ENCODE peak calls at places on chromosome 9, in ten cellular contexts. F is aorta; H is stimulated activated CD4-positive, alpha-beta T cell treated with anti-CD3 and anti-CD28 coated beads, Interleukin-4, amount 100 ng/mL, for 48 hours; Z is ELF-1; S is Daoy; W is left cardiac atrium; T is anterior cingulate cortex; D is colonic mucosa; U is AG09319; I is HepG2. Y is an unnamed sample.

GRCh38 chr9:34454571-34455065 is 3.8 kb downstream of the FAM219A start:
- DNase-seq in F (no peak), H (no peak), Z (no peak), S (peak; percentile 87), W (peak; percentile 53), T (no peak), D (no peak), U (no peak), I (no peak), Y (no peak)

GRCh38 chr9:15381491-15381890 is 41.2 kb upstream of the SNAPC3 start:
- DNase-seq in F (no peak), H (no peak), Z (no peak), S (no peak), W (no peak), T (no peak), D (no peak), U (no peak), I (no peak), Y (no peak)

GRCh38 chr9:133304158-133304470 is 29.1 kb upstream of the ABO start:
- DNase-seq in F (no peak), H (no peak), Z (no peak), S (no peak), W (no peak), T (no peak), D (no peak), U (no peak), I (no peak), Y (no peak)

GRCh38 chr9:69932901-69933300 is 110.7 kb upstream of the MAMDC2 start:
- DNase-seq in F (no peak), H (peak; percentile 6), Z (peak; percentile 13), S (peak; percentile 51), W (no peak), T (no peak), D (no peak), U (no peak), I (peak; percentile 36), Y (no peak)

GRCh38 chr9:121826711-121827110 is 175.3 kb downstream of the DAB2IP start:
- DNase-seq in F (peak; percentile 42), H (no peak), Z (no peak), S (no peak), W (no peak), T (no peak), D (no peak), U (no peak), I (no peak), Y (no peak)

GRCh38 chr9:124179196-124180071 is 78.3 kb upstream of the NEK6 start:
- DNase-seq in F (no peak), H (no peak), Z (no peak), S (no peak), W (no peak), T (no peak), D (no peak), U (no peak), I (no peak), Y (no peak)

GRCh38 chr9:68947842-68948569 is 65.9 kb downstream of the PRKACG start:
- DNase-seq in F (no peak), H (no peak), Z (no peak), S (peak; percentile 23), W (no peak), T (no peak), D (no peak), U (no peak), I (no peak), Y (no peak)

GRCh38 chr9:114830546-114830945 is 24.7 kb upstream of the TNFSF15 start:
- DNase-seq in F (no peak), H (no peak), Z (no peak), S (no peak), W (no peak), T (no peak), D (no peak), U (no peak), I (no peak), Y (no peak)

GRCh38 chr9:84478996-84479395 is 138.4 kb upstream of the SLC28A3 start:
- DNase-seq in F (no peak), H (no peak), Z (no peak), S (no peak), W (no peak), T (no peak), D (no peak), U (no peak), I (no peak), Y (no peak)

GRCh38 chr9:75588808-75589207 is 301.7 kb upstream of the PCSK5 start:
- DNase-seq in F (no peak), H (no peak), Z (no peak), S (no peak), W (no peak), T (no peak), D (no peak), U (no peak), I (no peak), Y (no peak)

GRCh38 chr9:127683723-127684122 is 23.1 kb upstream of the CFAP157 start:
- DNase-seq in F (no peak), H (no peak), Z (no peak), S (no peak), W (no peak), T (no peak), D (no peak), U (no peak), I (no peak), Y (no peak)

GRCh38 chr9:87862536-87863268 is 20.0 kb upstream of the SPATA31E1 start:
- DNase-seq in F (no peak), H (no peak), Z (peak; percentile 60), S (peak; percentile 90), W (no peak), T (no peak), D (no peak), U (peak; percentile 15), I (no peak), Y (no peak)

GRCh38 chr9:89513836-89514235 is 15.9 kb upstream of the SEMA4D start:
- DNase-seq in F (no peak), H (no peak), Z (no peak), S (no peak), W (no peak), T (no peak), D (no peak), U (no peak), I (no peak), Y (no peak)

GRCh38 chr9:87615547-87616148 is 110.3 kb upstream of the CTSL start:
- DNase-seq in F (no peak), H (no peak), Z (peak; percentile 57), S (peak; percentile 69), W (no peak), T (no peak), D (no peak), U (no peak), I (no peak), Y (no peak)

GRCh38 chr9:135507104-135508035 is 6.9 kb downstream of the MRPS2 start:
- DNase-seq in F (peak; percentile 67), H (no peak), Z (no peak), S (no peak), W (no peak), T (no peak), D (no peak), U (no peak), I (no peak), Y (no peak)

GRCh38 chr9:135002336-135002735 is 84.6 kb upstream of the FCN1 start:
- DNase-seq in F (peak; percentile 46), H (no peak), Z (no peak), S (no peak), W (no peak), T (no peak), D (no peak), U (no peak), I (no peak), Y (no peak)